ENCODE peak calls at places on chromosomes 6 and 20, in nine cellular contexts. One of them, this sample, is unnamed.

GRCh38 chr20:60883517-60883916 is 368.5 kb upstream of the CDH4 start:
- DNase-seq in transverse colon: no peak
- DNase-seq in body of pancreas: no peak
- DNase-seq in cerebellar cortex: no peak
- DNase-seq in mesenchymal stem cell: no peak
- DNase-seq in HFF-Myc: no peak
- DNase-seq in testis: no peak
- DNase-seq in HEK293T: no peak
- DNase-seq in RWPE1: no peak
- DNase-seq in this sample: no peak

GRCh38 chr20:34390769-34391447 is 27.8 kb downstream of the ITCH start:
- DNase-seq in transverse colon: peak; percentile 43
- DNase-seq in body of pancreas: peak; percentile 40
- DNase-seq in cerebellar cortex: no peak
- DNase-seq in mesenchymal stem cell: peak; percentile 83
- DNase-seq in HFF-Myc: peak; percentile 71
- DNase-seq in testis: no peak
- DNase-seq in HEK293T: no peak
- DNase-seq in RWPE1: peak; percentile 83
- DNase-seq in this sample: peak; percentile 45

GRCh38 chr6:150196942-150197745 is 54.3 kb downstream of the PPP1R14C start:
- DNase-seq in transverse colon: peak; percentile 51
- DNase-seq in body of pancreas: no peak
- DNase-seq in cerebellar cortex: peak; percentile 54
- DNase-seq in mesenchymal stem cell: peak; percentile 2
- DNase-seq in HFF-Myc: no peak
- DNase-seq in testis: no peak
- DNase-seq in HEK293T: no peak
- DNase-seq in RWPE1: no peak
- DNase-seq in this sample: no peak

GRCh38 chr6:25477006-25477590 is 174.9 kb upstream of the SCGN start:
- DNase-seq in transverse colon: no peak
- DNase-seq in body of pancreas: no peak
- DNase-seq in cerebellar cortex: no peak
- DNase-seq in mesenchymal stem cell: peak; percentile 11
- DNase-seq in HFF-Myc: no peak
- DNase-seq in testis: no peak
- DNase-seq in HEK293T: no peak
- DNase-seq in RWPE1: no peak
- DNase-seq in this sample: no peak

GRCh38 chr20:55394592-55394991 is 610.7 kb downstream of the CBLN4 start:
- DNase-seq in transverse colon: no peak
- DNase-seq in body of pancreas: no peak
- DNase-seq in cerebellar cortex: no peak
- DNase-seq in mesenchymal stem cell: no peak
- DNase-seq in HFF-Myc: no peak
- DNase-seq in testis: no peak
- DNase-seq in HEK293T: no peak
- DNase-seq in RWPE1: peak; percentile 26
- DNase-seq in this sample: no peak

GRCh38 chr20:40777653-40778052 is 88.6 kb upstream of the MAFB start:
- DNase-seq in transverse colon: no peak
- DNase-seq in body of pancreas: no peak
- DNase-seq in cerebellar cortex: no peak
- DNase-seq in mesenchymal stem cell: no peak
- DNase-seq in HFF-Myc: no peak
- DNase-seq in testis: no peak
- DNase-seq in HEK293T: no peak
- DNase-seq in RWPE1: no peak
- DNase-seq in this sample: no peak

GRCh38 chr6:71012871-71013456 is 56.1 kb upstream of the B3GAT2 start:
- DNase-seq in transverse colon: no peak
- DNase-seq in body of pancreas: peak; percentile 37
- DNase-seq in cerebellar cortex: peak; percentile 70
- DNase-seq in mesenchymal stem cell: peak; percentile 54
- DNase-seq in HFF-Myc: peak; percentile 21
- DNase-seq in testis: peak; percentile 30
- DNase-seq in HEK293T: peak; percentile 61
- DNase-seq in RWPE1: peak; percentile 72
- DNase-seq in this sample: peak; percentile 76

GRCh38 chr6:155100087-155100486 is 105.0 kb downstream of the TIAM2 start:
- DNase-seq in transverse colon: no peak
- DNase-seq in body of pancreas: peak; percentile 79
- DNase-seq in cerebellar cortex: peak; percentile 80
- DNase-seq in mesenchymal stem cell: no peak
- DNase-seq in HFF-Myc: no peak
- DNase-seq in testis: peak; percentile 59
- DNase-seq in HEK293T: no peak
- DNase-seq in RWPE1: no peak
- DNase-seq in this sample: no peak

GRCh38 chr6:118872318-118872717 is 21.6 kb upstream of the ASF1A start:
- DNase-seq in transverse colon: no peak
- DNase-seq in body of pancreas: no peak
- DNase-seq in cerebellar cortex: no peak
- DNase-seq in mesenchymal stem cell: no peak
- DNase-seq in HFF-Myc: no peak
- DNase-seq in testis: no peak
- DNase-seq in HEK293T: no peak
- DNase-seq in RWPE1: no peak
- DNase-seq in this sample: no peak

GRCh38 chr6:119628691-119629621 is 279.4 kb upstream of the MAN1A1 start:
- DNase-seq in transverse colon: no peak
- DNase-seq in body of pancreas: no peak
- DNase-seq in cerebellar cortex: no peak
- DNase-seq in mesenchymal stem cell: no peak
- DNase-seq in HFF-Myc: no peak
- DNase-seq in testis: no peak
- DNase-seq in HEK293T: no peak
- DNase-seq in RWPE1: no peak
- DNase-seq in this sample: no peak

GRCh38 chr6:104887350-104887749 is 27.6 kb upstream of the HACE1 start:
- DNase-seq in transverse colon: no peak
- DNase-seq in body of pancreas: no peak
- DNase-seq in cerebellar cortex: no peak
- DNase-seq in mesenchymal stem cell: peak; percentile 50
- DNase-seq in HFF-Myc: peak; percentile 17
- DNase-seq in testis: peak; percentile 27
- DNase-seq in HEK293T: peak; percentile 37
- DNase-seq in RWPE1: peak; percentile 42
- DNase-seq in this sample: peak; percentile 49

GRCh38 chr20:64236137-64237088 is 19.1 kb upstream of the PCMTD2 start:
- DNase-seq in transverse colon: no peak
- DNase-seq in body of pancreas: no peak
- DNase-seq in cerebellar cortex: no peak
- DNase-seq in mesenchymal stem cell: no peak
- DNase-seq in HFF-Myc: no peak
- DNase-seq in testis: no peak
- DNase-seq in HEK293T: no peak
- DNase-seq in RWPE1: no peak
- DNase-seq in this sample: no peak

GRCh38 chr6:107657755-107658461 is 166.2 kb downstream of the SCML4 start:
- DNase-seq in transverse colon: peak; percentile 59
- DNase-seq in body of pancreas: no peak
- DNase-seq in cerebellar cortex: peak; percentile 32
- DNase-seq in mesenchymal stem cell: peak; percentile 93
- DNase-seq in HFF-Myc: no peak
- DNase-seq in testis: no peak
- DNase-seq in HEK293T: no peak
- DNase-seq in RWPE1: no peak
- DNase-seq in this sample: no peak

GRCh38 chr6:34235605-34236422 is 859 bp upstream of the HMGA1 start:
- DNase-seq in transverse colon: peak; percentile 70
- DNase-seq in body of pancreas: peak; percentile 34
- DNase-seq in cerebellar cortex: peak; percentile 75
- DNase-seq in mesenchymal stem cell: peak; percentile 89
- DNase-seq in HFF-Myc: no peak
- DNase-seq in testis: peak; percentile 34
- DNase-seq in HEK293T: no peak
- DNase-seq in RWPE1: peak; percentile 80
- DNase-seq in this sample: no peak

GRCh38 chr6:105601541-105602174 is 198.8 kb upstream of the PREP start:
- DNase-seq in transverse colon: peak; percentile 67
- DNase-seq in body of pancreas: peak; percentile 48
- DNase-seq in cerebellar cortex: peak; percentile 91
- DNase-seq in mesenchymal stem cell: peak; percentile 98
- DNase-seq in HFF-Myc: no peak
- DNase-seq in testis: peak; percentile 68
- DNase-seq in HEK293T: no peak
- DNase-seq in RWPE1: peak; percentile 75
- DNase-seq in this sample: no peak

GRCh38 chr6:52620906-52621190 is 44.0 kb upstream of the TRAM2 start:
- DNase-seq in transverse colon: no peak
- DNase-seq in body of pancreas: no peak
- DNase-seq in cerebellar cortex: no peak
- DNase-seq in mesenchymal stem cell: no peak
- DNase-seq in HFF-Myc: no peak
- DNase-seq in testis: no peak
- DNase-seq in HEK293T: no peak
- DNase-seq in RWPE1: no peak
- DNase-seq in this sample: no peak

GRCh38 chr6:170049641-170050491 is 241.0 kb downstream of the DLL1 start:
- DNase-seq in transverse colon: peak; percentile 85
- DNase-seq in body of pancreas: peak; percentile 65
- DNase-seq in cerebellar cortex: no peak
- DNase-seq in mesenchymal stem cell: peak; percentile 87
- DNase-seq in HFF-Myc: peak; percentile 53
- DNase-seq in testis: peak; percentile 82
- DNase-seq in HEK293T: no peak
- DNase-seq in RWPE1: no peak
- DNase-seq in this sample: no peak

GRCh38 chr6:15441215-15441868 is 195.5 kb downstream of the JARID2 start:
- DNase-seq in transverse colon: peak; percentile 35
- DNase-seq in body of pancreas: peak; percentile 33
- DNase-seq in cerebellar cortex: no peak
- DNase-seq in mesenchymal stem cell: peak; percentile 82
- DNase-seq in HFF-Myc: peak; percentile 41
- DNase-seq in testis: peak; percentile 59
- DNase-seq in HEK293T: peak; percentile 64
- DNase-seq in RWPE1: peak; percentile 84
- DNase-seq in this sample: peak; percentile 60

GRCh38 chr6:105357147-105357546 is 45.7 kb downstream of the PREP start:
- DNase-seq in transverse colon: no peak
- DNase-seq in body of pancreas: no peak
- DNase-seq in cerebellar cortex: no peak
- DNase-seq in mesenchymal stem cell: no peak
- DNase-seq in HFF-Myc: no peak
- DNase-seq in testis: no peak
- DNase-seq in HEK293T: no peak
- DNase-seq in RWPE1: no peak
- DNase-seq in this sample: no peak

GRCh38 chr6:84021625-84022024 is 11.9 kb upstream of the MRAP2 start:
- DNase-seq in transverse colon: no peak
- DNase-seq in body of pancreas: no peak
- DNase-seq in cerebellar cortex: no peak
- DNase-seq in mesenchymal stem cell: no peak
- DNase-seq in HFF-Myc: no peak
- DNase-seq in testis: no peak
- DNase-seq in HEK293T: no peak
- DNase-seq in RWPE1: no peak
- DNase-seq in this sample: no peak

GRCh38 chr6:105174512-105174911 is 5.3 kb downstream of the POPDC3 start:
- DNase-seq in transverse colon: no peak
- DNase-seq in body of pancreas: no peak
- DNase-seq in cerebellar cortex: no peak
- DNase-seq in mesenchymal stem cell: peak; percentile 79
- DNase-seq in HFF-Myc: no peak
- DNase-seq in testis: no peak
- DNase-seq in HEK293T: no peak
- DNase-seq in RWPE1: peak; percentile 48
- DNase-seq in this sample: no peak

GRCh38 chr6:55925292-55925691 is 49.9 kb upstream of the BMP5 start:
- DNase-seq in transverse colon: no peak
- DNase-seq in body of pancreas: no peak
- DNase-seq in cerebellar cortex: no peak
- DNase-seq in mesenchymal stem cell: peak; percentile 78
- DNase-seq in HFF-Myc: no peak
- DNase-seq in testis: no peak
- DNase-seq in HEK293T: no peak
- DNase-seq in RWPE1: peak; percentile 79
- DNase-seq in this sample: no peak

GRCh38 chr20:2771631-2772080 is 28.8 kb downstream of the CPXM1 start:
- DNase-seq in transverse colon: no peak
- DNase-seq in body of pancreas: no peak
- DNase-seq in cerebellar cortex: no peak
- DNase-seq in mesenchymal stem cell: no peak
- DNase-seq in HFF-Myc: no peak
- DNase-seq in testis: no peak
- DNase-seq in HEK293T: no peak
- DNase-seq in RWPE1: no peak
- DNase-seq in this sample: no peak

GRCh38 chr20:35353646-35354045 is 58.1 kb downstream of the UQCC1 start:
- DNase-seq in transverse colon: no peak
- DNase-seq in body of pancreas: no peak
- DNase-seq in cerebellar cortex: no peak
- DNase-seq in mesenchymal stem cell: peak; percentile 11
- DNase-seq in HFF-Myc: no peak
- DNase-seq in testis: no peak
- DNase-seq in HEK293T: no peak
- DNase-seq in RWPE1: no peak
- DNase-seq in this sample: no peak

GRCh38 chr20:48627737-48628128 is 200.1 kb downstream of the PREX1 start:
- DNase-seq in transverse colon: no peak
- DNase-seq in body of pancreas: peak; percentile 27
- DNase-seq in cerebellar cortex: no peak
- DNase-seq in mesenchymal stem cell: no peak
- DNase-seq in HFF-Myc: no peak
- DNase-seq in testis: no peak
- DNase-seq in HEK293T: no peak
- DNase-seq in RWPE1: no peak
- DNase-seq in this sample: no peak

GRCh38 chr6:140921366-140922226 is 1211.1 kb upstream of the GJE1 start:
- DNase-seq in transverse colon: peak; percentile 19
- DNase-seq in body of pancreas: peak; percentile 21
- DNase-seq in cerebellar cortex: peak; percentile 67
- DNase-seq in mesenchymal stem cell: peak; percentile 79
- DNase-seq in HFF-Myc: peak; percentile 44
- DNase-seq in testis: peak; percentile 46
- DNase-seq in HEK293T: peak; percentile 58
- DNase-seq in RWPE1: peak; percentile 57
- DNase-seq in this sample: peak; percentile 52

GRCh38 chr6:10759312-10759839 is 11.8 kb downstream of the TMEM14B start:
- DNase-seq in transverse colon: no peak
- DNase-seq in body of pancreas: no peak
- DNase-seq in cerebellar cortex: peak; percentile 48
- DNase-seq in mesenchymal stem cell: peak; percentile 85
- DNase-seq in HFF-Myc: peak; percentile 95
- DNase-seq in testis: no peak
- DNase-seq in HEK293T: peak; percentile 30
- DNase-seq in RWPE1: peak; percentile 75
- DNase-seq in this sample: peak; percentile 82

GRCh38 chr20:49450281-49450707 is 32.2 kb downstream of the KCNB1 start:
- DNase-seq in transverse colon: no peak
- DNase-seq in body of pancreas: no peak
- DNase-seq in cerebellar cortex: no peak
- DNase-seq in mesenchymal stem cell: no peak
- DNase-seq in HFF-Myc: no peak
- DNase-seq in testis: no peak
- DNase-seq in HEK293T: no peak
- DNase-seq in RWPE1: no peak
- DNase-seq in this sample: peak; percentile 28

GRCh38 chr20:14848806-14849205 is 511.4 kb upstream of the FLRT3 start:
- DNase-seq in transverse colon: no peak
- DNase-seq in body of pancreas: no peak
- DNase-seq in cerebellar cortex: no peak
- DNase-seq in mesenchymal stem cell: no peak
- DNase-seq in HFF-Myc: no peak
- DNase-seq in testis: no peak
- DNase-seq in HEK293T: no peak
- DNase-seq in RWPE1: no peak
- DNase-seq in this sample: no peak

GRCh38 chr20:44079291-44079690 is 107.7 kb downstream of the JPH2 start:
- DNase-seq in transverse colon: no peak
- DNase-seq in body of pancreas: no peak
- DNase-seq in cerebellar cortex: no peak
- DNase-seq in mesenchymal stem cell: peak; percentile 34
- DNase-seq in HFF-Myc: no peak
- DNase-seq in testis: no peak
- DNase-seq in HEK293T: no peak
- DNase-seq in RWPE1: no peak
- DNase-seq in this sample: no peak

GRCh38 chr6:95133578-95133977 is 443.8 kb upstream of the MANEA start:
- DNase-seq in transverse colon: no peak
- DNase-seq in body of pancreas: no peak
- DNase-seq in cerebellar cortex: no peak
- DNase-seq in mesenchymal stem cell: peak; percentile 2
- DNase-seq in HFF-Myc: no peak
- DNase-seq in testis: no peak
- DNase-seq in HEK293T: peak; percentile 14
- DNase-seq in RWPE1: peak; percentile 10
- DNase-seq in this sample: peak; percentile 16